ENCODE peak calls at places on chromosomes 5 and 9, in four cellular contexts. One of them, this sample, is unnamed. For H3K4me1, the result is how much of the 10 kb centered on the place peaks cover.

GRCh38 chr5:156669416-156669815 is 180.7 kb upstream of the PPP1R2B start:
- DNase-seq in heart left ventricle: no peak
- DNase-seq in A549: no peak
- DNase-seq in mesendoderm: no peak
- DNase-seq in this sample: no peak

GRCh38 chr5:27172708-27173107 is 134.3 kb upstream of the CDH9 start:
- DNase-seq in heart left ventricle: no peak
- DNase-seq in A549: no peak
- DNase-seq in mesendoderm: no peak
- DNase-seq in this sample: no peak

GRCh38 chr5:16430349-16431089 is 35.1 kb downstream of the ZNF622 start:
- DNase-seq in heart left ventricle: no peak
- DNase-seq in A549: no peak
- DNase-seq in mesendoderm: no peak
- DNase-seq in this sample: no peak

GRCh38 chr5:123511290-123511647 is 708 bp upstream of the CSNK1G3 start:
- DNase-seq in heart left ventricle: no peak
- DNase-seq in A549: no peak
- DNase-seq in mesendoderm: peak
- DNase-seq in this sample: no peak

GRCh38 chr5:172846677-172847076 is 12.6 kb downstream of the ERGIC1 start:
- DNase-seq in heart left ventricle: no peak
- DNase-seq in A549: no peak
- DNase-seq in mesendoderm: no peak
- DNase-seq in this sample: no peak

GRCh38 chr5:92676120-92676838 is 904.7 kb downstream of the NR2F1-AS1 start:
- DNase-seq in heart left ventricle: no peak
- DNase-seq in A549: no peak
- DNase-seq in mesendoderm: no peak
- DNase-seq in this sample: no peak

GRCh38 chr5:140108093-140109049 is 5.5 kb upstream of the PURA start:
- DNase-seq in heart left ventricle: peak
- DNase-seq in A549: no peak
- DNase-seq in mesendoderm: peak
- DNase-seq in this sample: peak

GRCh38 chr5:121982500-121983261 is 20.9 kb downstream of the SRFBP1 start:
- DNase-seq in heart left ventricle: no peak
- DNase-seq in A549: no peak
- DNase-seq in mesendoderm: no peak
- DNase-seq in this sample: no peak

GRCh38 chr9:105676351-105676923 is 14.2 kb downstream of the TAL2 start:
- DNase-seq in heart left ventricle: no peak
- DNase-seq in A549: no peak
- DNase-seq in mesendoderm: peak
- DNase-seq in this sample: no peak

GRCh38 chr9:105459329-105459728 is 11.5 kb downstream of the FSD1L start:
- DNase-seq in heart left ventricle: no peak
- DNase-seq in A549: no peak
- DNase-seq in mesendoderm: no peak
- DNase-seq in this sample: no peak

GRCh38 chr9:89661391-89661949 is 56.7 kb downstream of the GADD45G start:
- DNase-seq in heart left ventricle: peak
- DNase-seq in A549: no peak
- DNase-seq in mesendoderm: no peak
- DNase-seq in this sample: peak

GRCh38 chr5:142441638-142442037 is 116.8 kb upstream of the SPRY4 start:
- DNase-seq in heart left ventricle: peak
- DNase-seq in A549: no peak
- DNase-seq in mesendoderm: no peak
- DNase-seq in this sample: no peak

GRCh38 chr5:103562453-103563157 is at the start of gene NUDT12:
- DNase-seq in heart left ventricle: peak
- DNase-seq in A549: peak
- DNase-seq in mesendoderm: peak
- DNase-seq in this sample: peak

GRCh38 chr9:133604214-133604613 is 5.0 kb downstream of the FAM163B start:
- DNase-seq in heart left ventricle: no peak
- DNase-seq in A549: no peak
- DNase-seq in mesendoderm: no peak
- DNase-seq in this sample: no peak

GRCh38 chr9:134492281-134492691 is 149.3 kb upstream of the COL5A1 start:
- DNase-seq in heart left ventricle: no peak
- DNase-seq in A549: no peak
- DNase-seq in mesendoderm: no peak
- DNase-seq in this sample: peak

GRCh38 chr5:35794688-35795375 is 61.9 kb upstream of the IL7R start:
- DNase-seq in heart left ventricle: no peak
- DNase-seq in A549: no peak
- DNase-seq in mesendoderm: no peak
- DNase-seq in this sample: no peak

GRCh38 chr5:96869372-96869641 is 7.0 kb upstream of the ERAP2 start:
- DNase-seq in heart left ventricle: no peak
- DNase-seq in A549: no peak
- DNase-seq in mesendoderm: no peak
- DNase-seq in this sample: no peak
- H3K4me3 ChIP-seq in heart left ventricle: no peak
- H3K4me3 ChIP-seq in A549: no peak
- H3K4me3 ChIP-seq in mesendoderm: no peak
- H3K4me3 ChIP-seq in this sample: no peak

GRCh38 chr9:8832956-8833355 is 1033.4 kb upstream of the DMAC1 start:
- DNase-seq in heart left ventricle: no peak
- DNase-seq in A549: no peak
- DNase-seq in mesendoderm: no peak
- DNase-seq in this sample: no peak
- H3K27ac ChIP-seq in heart left ventricle: no peak
- H3K27ac ChIP-seq in A549: no peak
- H3K27ac ChIP-seq in mesendoderm: no peak
- H3K27ac ChIP-seq in this sample: no peak

GRCh38 chr9:97933573-97933972 is 4.4 kb downstream of the HEMGN start:
- DNase-seq in heart left ventricle: no peak
- DNase-seq in A549: no peak
- DNase-seq in mesendoderm: no peak
- DNase-seq in this sample: no peak
- H3K4me1 ChIP-seq in heart left ventricle: under half
- H3K4me1 ChIP-seq in A549: under half
- H3K4me1 ChIP-seq in mesendoderm: under half
- H3K4me1 ChIP-seq in this sample: under half

GRCh38 chr9:113581865-113582697 is 118.6 kb downstream of the RGS3 start:
- DNase-seq in heart left ventricle: peak
- DNase-seq in A549: no peak
- DNase-seq in mesendoderm: no peak
- DNase-seq in this sample: peak
- H3K4me3 ChIP-seq in heart left ventricle: no peak
- H3K4me3 ChIP-seq in A549: no peak
- H3K4me3 ChIP-seq in mesendoderm: no peak
- H3K4me3 ChIP-seq in this sample: peak

DNA sequence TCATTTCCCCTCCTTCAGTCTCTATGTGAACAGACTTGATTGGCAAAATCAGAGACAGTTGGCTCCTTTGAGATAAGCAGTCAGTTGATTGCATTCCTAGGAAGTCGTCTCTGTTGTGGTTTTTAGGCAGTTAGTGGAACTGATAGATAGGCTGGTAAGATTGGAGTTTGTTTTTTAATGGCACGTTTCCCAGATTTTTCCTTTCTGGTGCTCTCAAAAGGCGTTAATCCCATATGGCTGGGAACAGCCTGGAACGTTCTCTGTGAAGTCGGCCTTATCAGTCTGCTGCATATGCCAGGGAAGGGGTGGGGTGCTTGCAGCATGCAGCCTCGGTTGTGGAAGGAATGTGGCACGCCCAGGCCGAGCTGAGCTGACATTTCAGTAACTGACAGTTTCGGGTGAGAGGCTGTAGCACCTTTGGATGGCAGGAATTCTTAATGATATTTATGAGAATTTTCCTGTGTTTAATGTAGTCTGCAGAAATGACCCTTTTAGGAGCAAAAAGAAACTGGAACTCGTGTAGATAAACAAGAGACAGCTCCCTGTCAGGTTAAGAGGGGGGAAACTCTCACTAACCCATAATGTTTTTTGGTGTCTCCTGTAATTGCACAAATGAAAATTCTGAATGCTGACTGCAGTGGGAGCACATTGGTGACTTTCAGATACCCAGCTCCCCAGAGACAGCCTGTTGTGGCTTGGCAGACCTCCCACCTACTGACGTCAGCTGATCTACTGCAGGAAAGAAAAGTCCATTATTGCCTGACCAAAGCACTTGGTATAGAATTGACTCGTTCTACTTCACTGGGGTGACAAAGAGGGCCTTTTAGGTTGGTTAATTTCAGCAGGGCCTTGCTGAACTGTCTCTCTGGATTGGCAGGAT is 6.3 kb downstream of the SPTAN1 start:
- DNase-seq in heart left ventricle: peak
- DNase-seq in A549: peak
- DNase-seq in mesendoderm: peak
- DNase-seq in this sample: peak
- H3K27ac ChIP-seq in heart left ventricle: peak
- H3K27ac ChIP-seq in A549: peak
- H3K27ac ChIP-seq in mesendoderm: no peak
- H3K27ac ChIP-seq in this sample: peak

DNA sequence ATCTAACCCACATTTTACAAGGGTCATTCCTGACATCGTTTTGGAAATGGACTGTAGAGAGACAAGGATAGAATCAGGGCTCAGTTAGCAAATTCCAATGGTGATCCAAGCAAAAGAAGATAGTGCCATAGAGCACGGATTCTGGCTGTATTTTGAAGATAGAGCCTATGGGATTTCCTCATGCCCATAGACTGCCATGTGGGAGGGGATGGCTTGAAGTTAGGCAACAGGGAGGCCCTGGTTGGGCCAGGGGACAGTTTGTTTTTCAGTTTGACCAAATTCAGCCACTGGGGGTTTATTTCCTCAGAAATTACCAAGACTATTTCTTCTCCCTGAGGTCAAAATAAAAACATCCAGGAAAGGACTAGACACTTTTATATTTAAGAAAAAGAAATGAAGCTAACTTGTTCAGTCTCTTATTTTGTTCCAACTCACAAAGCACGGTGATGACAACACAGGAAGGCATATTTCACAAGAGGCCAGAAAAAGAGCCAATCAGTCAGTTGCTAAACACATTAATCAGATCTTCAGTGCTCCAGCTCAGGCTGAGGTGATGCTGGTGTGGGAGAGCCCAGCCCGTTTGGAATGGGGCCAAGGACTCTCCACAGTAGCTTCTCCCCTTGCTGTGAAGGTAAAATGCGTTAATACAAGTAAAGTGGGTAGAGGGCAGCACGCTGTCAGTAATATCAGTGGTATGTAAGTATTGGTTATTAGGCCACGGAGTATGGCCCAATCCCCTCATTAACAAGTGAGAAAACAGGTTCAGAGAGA is 4.4 kb upstream of the DCTN4 start:
- DNase-seq in heart left ventricle: peak
- DNase-seq in A549: peak
- DNase-seq in mesendoderm: no peak
- DNase-seq in this sample: no peak
- H3K4me1 ChIP-seq in heart left ventricle: under half
- H3K4me1 ChIP-seq in A549: under half
- H3K4me1 ChIP-seq in mesendoderm: under half
- H3K4me1 ChIP-seq in this sample: under half

GRCh38 chr9:113594484-113595299 is 131.2 kb downstream of the RGS3 start:
- DNase-seq in heart left ventricle: no peak
- DNase-seq in A549: no peak
- DNase-seq in mesendoderm: no peak
- DNase-seq in this sample: no peak
- H3K4me3 ChIP-seq in heart left ventricle: peak
- H3K4me3 ChIP-seq in A549: peak
- H3K4me3 ChIP-seq in mesendoderm: peak
- H3K4me3 ChIP-seq in this sample: peak